ENCODE peak calls at places on chromosomes 7 and 10, in five cellular contexts. N, G, V, A and E are unnamed samples.

GRCh38 chr7:50229964-50230363 is 74.6 kb upstream of the IKZF1 start:
- DNase-seq in A (no peak), N (no peak), G (no peak), V (no peak), E (no peak)

GRCh38 chr10:114957673-114958072 is 19.7 kb downstream of the TRUB1 start:
- DNase-seq in V (peak; percentile 54), A (no peak), G (peak; percentile 43), N (no peak), E (no peak)

GRCh38 chr7:66627876-66628360 is 763 bp upstream of the KCTD7 start:
- DNase-seq in A (no peak), V (no peak), N (no peak), G (no peak), E (no peak)

GRCh38 chr7:3267928-3268690 is 32.9 kb upstream of the SDK1 start:
- DNase-seq in N (peak; percentile 13), G (peak; percentile 97), V (no peak), A (no peak), E (peak; percentile 85)

GRCh38 chr10:102593074-102593803 is 51.0 kb upstream of the TRIM8 start:
- DNase-seq in N (no peak), G (peak; percentile 88), A (no peak), V (peak; percentile 53), E (no peak)

GRCh38 chr10:78231930-78232329 is 198.3 kb downstream of the RPS24 start:
- DNase-seq in V (peak; percentile 48), A (no peak), G (peak; percentile 49), N (no peak), E (no peak)

GRCh38 chr7:48337781-48338180 is 166.5 kb downstream of the ABCA13 start:
- DNase-seq in N (no peak), A (no peak), G (no peak), V (no peak), E (no peak)

GRCh38 chr7:134478707-134479106 is 19.8 kb upstream of the AKR1B1 start:
- DNase-seq in N (no peak), A (no peak), G (peak; percentile 47), V (no peak), E (no peak)

GRCh38 chr7:131620673-131621609 is 64.5 kb upstream of the PODXL start:
- DNase-seq in A (no peak), G (no peak), N (no peak), V (peak; percentile 38), E (no peak)

GRCh38 chr7:116232402-116232749 is 22.0 kb downstream of the TES start:
- DNase-seq in V (no peak), G (peak; percentile 47), N (no peak), A (no peak), E (no peak)

GRCh38 chr7:7696458-7697119 is 21.8 kb downstream of the RPA3 start:
- DNase-seq in V (peak; percentile 63), N (peak; percentile 20), A (no peak), G (peak; percentile 74), E (peak; percentile 43)

GRCh38 chr10:68334672-68335467 is 2.1 kb upstream of the PBLD start:
- DNase-seq in N (no peak), V (no peak), G (no peak), A (no peak), E (no peak)

GRCh38 chr10:35696888-35697287 is 54.8 kb upstream of the FZD8 start:
- DNase-seq in G (no peak), A (no peak), V (no peak), N (no peak), E (no peak)

GRCh38 chr7:42285383-42285824 is 48.4 kb upstream of the GLI3 start:
- DNase-seq in N (no peak), G (peak; percentile 9), A (no peak), V (no peak), E (no peak)

GRCh38 chr7:74252893-74253292 is 1.3 kb downstream of the RFC2 start:
- DNase-seq in N (no peak), G (no peak), A (no peak), V (no peak), E (no peak)

GRCh38 chr7:133056370-133057238 is 25.3 kb downstream of the CHCHD3 start:
- DNase-seq in N (no peak), A (no peak), V (no peak), G (peak; percentile 50), E (no peak)

GRCh38 chr7:126959649-126960048 is 293.1 kb downstream of the GRM8 start:
- DNase-seq in A (no peak), N (no peak), V (no peak), G (no peak), E (no peak)

GRCh38 chr7:159091480-159092475 is 52.9 kb downstream of the VIPR2 start:
- DNase-seq in G (no peak), A (no peak), V (no peak), N (no peak), E (no peak)

GRCh38 chr10:75532253-75532924 is 101.0 kb downstream of the LRMDA start:
- DNase-seq in G (peak; percentile 27), V (peak; percentile 59), A (no peak), N (peak; percentile 15), E (no peak)

GRCh38 chr7:50335795-50336754 is 31.6 kb downstream of the IKZF1 start:
- DNase-seq in N (no peak), V (no peak), A (no peak), G (no peak), E (no peak)

GRCh38 chr7:155763721-155764431 is 48.4 kb downstream of the SHH start:
- DNase-seq in N (no peak), G (peak; percentile 72), A (no peak), V (peak; percentile 21), E (no peak)

GRCh38 chr10:103895458-103896186 is 22.4 kb downstream of the STN1 start:
- DNase-seq in V (peak; percentile 81), N (peak; percentile 33), G (peak; percentile 94), A (no peak), E (peak; percentile 74)

GRCh38 chr10:129417164-129417563 is 49.9 kb upstream of the MGMT start:
- DNase-seq in A (no peak), G (peak; percentile 72), N (peak; percentile 68), V (peak; percentile 58), E (no peak)

GRCh38 chr10:22640351-22640750 is 74.0 kb downstream of the PIP4K2A start:
- DNase-seq in G (no peak), A (no peak), V (no peak), N (no peak), E (no peak)

GRCh38 chr10:130231211-130231850 is 95.1 kb downstream of the GLRX3 start:
- DNase-seq in V (no peak), N (no peak), G (no peak), A (no peak), E (no peak)

GRCh38 chr10:73899401-73899780 is 11.5 kb upstream of the PLAU start:
- DNase-seq in V (peak; percentile 90), N (peak; percentile 64), G (peak; percentile 94), A (peak; percentile 72), E (peak; percentile 88)

GRCh38 chr10:17649836-17650235 is 5.9 kb downstream of the STAM start:
- DNase-seq in V (peak; percentile 46), N (peak; percentile 17), A (no peak), G (peak; percentile 25), E (no peak)